ENCODE peak calls at places on chromosomes 5 and 9, in six cellular contexts. E is HEK293T; D is NCI-H1694 treated with DMSO at 0.1 percent for 48 hours; Q is activated T-helper 1 cell treated with anti-CD3 and anti-CD28 coated beads, Interleukin-2, amount 50 U/mL, for 16 hours; B is CD4-positive, alpha-beta memory T cell; G is kidney epithelial cell. U is an unnamed sample.

GRCh38 chr5:30279237-30279636 is 914.2 kb upstream of the CDH6 start:
- DNase-seq in E (no peak), G (peak; percentile 5), D (no peak), Q (no peak), B (no peak), U (no peak)

GRCh38 chr5:82259172-82259800 is 18.9 kb downstream of the RPS23 start:
- DNase-seq in G (peak; percentile 10), E (no peak), Q (no peak), D (peak; percentile 38), B (no peak), U (no peak)

GRCh38 chr5:1011226-1011631 is 2.6 kb downstream of the NKD2 start:
- DNase-seq in Q (no peak), B (peak; percentile 34), E (peak; percentile 70), G (no peak), D (peak; percentile 47), U (peak; percentile 78)

GRCh38 chr9:113558632-113559502 is 95.3 kb downstream of the RGS3 start:
- DNase-seq in E (no peak), B (no peak), G (no peak), D (no peak), Q (no peak), U (no peak)

GRCh38 chr9:90854637-90855036 is 53.0 kb downstream of the SYK start:
- DNase-seq in G (no peak), E (no peak), B (no peak), Q (no peak), D (no peak), U (no peak)

GRCh38 chr9:86946712-86947145 is 577 bp downstream of the GAS1 start:
- DNase-seq in B (peak; percentile 64), Q (no peak), G (no peak), D (no peak), E (no peak), U (no peak)

GRCh38 chr5:109533847-109534272 is 124.1 kb upstream of the PJA2 start:
- DNase-seq in G (no peak), E (no peak), D (no peak), Q (no peak), B (no peak), U (no peak)

GRCh38 chr9:97772145-97772544 is 75.0 kb upstream of the XPA start:
- DNase-seq in E (no peak), G (no peak), Q (no peak), B (no peak), D (no peak), U (no peak)

GRCh38 chr5:10424124-10424731 is 17.5 kb upstream of the ROPN1L start:
- DNase-seq in E (peak; percentile 28), D (peak; percentile 66), B (peak; percentile 16), G (no peak), Q (no peak), U (no peak)

GRCh38 chr9:111662851-111663823 is 1.7 kb downstream of the GNG10 start:
- DNase-seq in Q (no peak), E (no peak), D (no peak), B (peak; percentile 13), G (no peak), U (no peak)

GRCh38 chr5:5675511-5675910 is 253.0 kb downstream of the ICE1 start:
- DNase-seq in Q (no peak), B (no peak), D (no peak), E (no peak), G (no peak), U (no peak)

GRCh38 chr5:95959964-95960801 is 1.5 kb downstream of the ELL2 start:
- DNase-seq in G (no peak), D (peak; percentile 8), Q (no peak), E (no peak), B (no peak), U (no peak)

GRCh38 chr5:112289465-112289864 is 129.6 kb downstream of the EPB41L4A start:
- DNase-seq in B (no peak), G (no peak), Q (no peak), D (no peak), E (peak; percentile 8), U (no peak)

GRCh38 chr5:98432378-98432777 is 341.1 kb upstream of the RGMB start:
- DNase-seq in E (no peak), D (no peak), Q (no peak), G (no peak), B (no peak), U (no peak)

GRCh38 chr9:20356392-20357206 is 265.7 kb downstream of the MLLT3 start:
- DNase-seq in D (peak; percentile 54), Q (peak; percentile 4), G (peak; percentile 44), B (peak; percentile 51), E (peak; percentile 83), U (no peak)

GRCh38 chr5:88190106-88190834 is 78.4 kb downstream of the TMEM161B start:
- DNase-seq in Q (no peak), D (no peak), E (no peak), B (no peak), G (no peak), U (no peak)

GRCh38 chr9:96556701-96557461 is 62.8 kb downstream of the CDC14B start:
- DNase-seq in B (no peak), G (no peak), E (no peak), D (no peak), Q (no peak), U (no peak)

GRCh38 chr5:176597417-176598389 is 12.3 kb downstream of the GPRIN1 start:
- DNase-seq in D (no peak), B (no peak), Q (no peak), E (no peak), G (no peak), U (no peak)

GRCh38 chr5:50666261-50667078 is at the start of gene PARP8:
- DNase-seq in G (no peak), E (peak; percentile 31), D (no peak), B (peak; percentile 55), Q (peak; percentile 28), U (peak; percentile 88)

GRCh38 chr5:91332267-91333044 is 50.7 kb downstream of the ARRDC3 start:
- DNase-seq in D (no peak), Q (no peak), B (no peak), G (peak; percentile 84), E (no peak), U (no peak)

GRCh38 chr5:75387806-75388205 is 50.8 kb downstream of the HMGCR start:
- DNase-seq in B (no peak), Q (no peak), E (no peak), G (no peak), D (no peak), U (no peak)

GRCh38 chr5:106876665-106877194 is 794.0 kb downstream of the EFNA5 start:
- DNase-seq in B (no peak), E (no peak), Q (no peak), D (no peak), G (no peak), U (no peak)

GRCh38 chr5:58241383-58241782 is 218.5 kb downstream of the PLK2 start:
- DNase-seq in G (peak; percentile 19), E (no peak), Q (no peak), B (no peak), D (no peak), U (no peak)

GRCh38 chr5:6495433-6496206 is 47.0 kb downstream of the UBE2QL1 start:
- DNase-seq in D (no peak), Q (no peak), E (no peak), G (no peak), B (no peak), U (no peak)

GRCh38 chr5:67206381-67207328 is 10.1 kb upstream of the CD180 start:
- DNase-seq in Q (peak; percentile 61), G (peak; percentile 68), E (no peak), B (peak; percentile 91), D (no peak), U (no peak)

GRCh38 chr5:134458234-134458633 is 46.6 kb upstream of the CDKN2AIPNL start:
- DNase-seq in B (no peak), E (no peak), G (no peak), Q (no peak), D (no peak), U (peak; percentile 72)

GRCh38 chr9:123953601-123954011 is 23.7 kb upstream of the DENND1A start:
- DNase-seq in D (no peak), B (no peak), E (no peak), Q (no peak), G (no peak), U (no peak)

GRCh38 chr5:124867064-124867707 is 120.7 kb upstream of the ZNF608 start:
- DNase-seq in G (no peak), Q (no peak), D (no peak), B (no peak), E (no peak), U (no peak)

GRCh38 chr9:76996700-76997099 is 22.8 kb upstream of the FOXB2 start:
- DNase-seq in D (no peak), G (no peak), B (no peak), Q (no peak), E (peak; percentile 67), U (no peak)

GRCh38 chr5:96940586-96940985 is 4.7 kb downstream of the LNPEP start:
- DNase-seq in B (no peak), E (no peak), Q (no peak), D (no peak), G (no peak), U (no peak)

GRCh38 chr5:112479418-112479817 is 60.3 kb upstream of the EPB41L4A start:
- DNase-seq in D (no peak), Q (no peak), B (no peak), G (peak; percentile 34), E (no peak), U (no peak)

U was measured in chondrocyte.